ENCODE peak calls at places on chromosome 19, in nine cellular contexts. A is CD8-positive, alpha-beta T cell; C is NCI-H510A treated with DMSO at 0.1 percent for 48 hours; R is NCI-H2081; X is HEK293T; T is ACHN; V is Calu3; I is endothelial cell; D is activated CD4-positive, alpha-beta T cell treated with anti-CD3 and anti-CD28 coated beads for 4 hours. F is an unnamed sample.

GRCh38 chr19:18895038-18895827 is 725 bp downstream of the CERS1 start:
- DNase-seq in D (no peak), A (no peak), V (peak), X (peak), R (no peak), T (peak), I (peak), C (peak), F (peak)

GRCh38 chr19:31625056-31625455 is 275.8 kb upstream of the TSHZ3 start:
- DNase-seq in R (no peak), C (no peak), T (no peak), D (no peak), I (no peak), X (no peak), V (no peak), A (no peak), F (no peak)

GRCh38 chr19:677601-678380 is 1.6 kb downstream of the FSTL3 start:
- DNase-seq in C (no peak), A (no peak), R (peak), V (no peak), T (no peak), X (no peak), I (no peak), D (no peak), F (no peak)

GRCh38 chr19:35142531-35143230 is 374 bp upstream of the FXYD7 start:
- DNase-seq in C (no peak), X (peak), V (peak), R (no peak), I (peak), T (peak), D (peak), A (peak), F (no peak)

GRCh38 chr19:35587326-35587725 is 1.4 kb downstream of the PMIS2 start:
- DNase-seq in A (no peak), T (no peak), X (peak), R (no peak), C (no peak), I (no peak), V (no peak), D (no peak), F (no peak)

GRCh38 chr19:15180451-15181390 is 20.1 kb downstream of the NOTCH3 start:
- DNase-seq in I (no peak), C (peak), A (no peak), D (no peak), T (no peak), X (peak), V (no peak), R (peak), F (no peak)

GRCh38 chr19:43809762-43810696 is 7.8 kb upstream of the LYPD5 start:
- DNase-seq in I (no peak), C (peak), R (peak), A (no peak), X (peak), V (no peak), T (peak), D (no peak), F (peak)

GRCh38 chr19:11964858-11965645 is at the start of gene ZNF763:
- DNase-seq in A (peak), C (peak), T (no peak), V (peak), D (peak), I (no peak), X (no peak), R (no peak), F (peak)

GRCh38 chr19:55590621-55591020 is 8.7 kb downstream of the FIZ1 start:
- DNase-seq in D (no peak), T (no peak), V (no peak), X (peak), I (no peak), C (no peak), A (no peak), R (peak), F (no peak)

GRCh38 chr19:35642312-35642711 is 767 bp downstream of the ETV2 start:
- DNase-seq in C (no peak), D (no peak), T (no peak), X (no peak), A (no peak), V (no peak), I (peak), R (no peak), F (no peak)

GRCh38 chr19:6663236-6664187 is 6.4 kb downstream of the TNFSF14 start:
- DNase-seq in V (no peak), A (peak), D (peak), I (no peak), R (no peak), X (no peak), C (no peak), T (no peak), F (no peak)

GRCh38 chr19:9189538-9189937 is 10.8 kb downstream of the OR7D2 start:
- DNase-seq in T (no peak), C (no peak), V (no peak), X (no peak), R (no peak), A (no peak), D (no peak), I (no peak), F (no peak)

GRCh38 chr19:5479958-5480357 is 24.7 kb downstream of the ZNRF4 start:
- DNase-seq in R (peak), D (no peak), T (no peak), C (no peak), V (no peak), A (no peak), X (no peak), I (no peak), F (no peak)

GRCh38 chr19:10872551-10873107 is 1.3 kb downstream of the CARM1 start:
- DNase-seq in A (no peak), V (no peak), T (no peak), R (no peak), C (no peak), I (no peak), D (peak), X (no peak), F (no peak)

GRCh38 chr19:58558066-58558622 is at the start of gene UBE2M:
- DNase-seq in A (peak), I (no peak), D (peak), T (no peak), R (no peak), V (no peak), C (no peak), X (no peak), F (no peak)

GRCh38 chr19:39475748-39476147 is 4.9 kb upstream of the TIMM50 start:
- DNase-seq in C (no peak), T (no peak), D (no peak), X (no peak), R (no peak), A (no peak), V (no peak), I (no peak), F (no peak)

GRCh38 chr19:49592486-49593232 is 1.7 kb downstream of the PRR12 start:
- DNase-seq in X (no peak), R (no peak), V (no peak), T (peak), D (no peak), I (no peak), C (no peak), A (no peak), F (no peak)

GRCh38 chr19:2546128-2547032 is 70.5 kb downstream of the GADD45B start:
- DNase-seq in T (no peak), X (no peak), A (no peak), D (no peak), C (no peak), R (no peak), I (no peak), V (peak), F (no peak)

GRCh38 chr19:8699908-8700307 is 1.3 kb upstream of the ACTL9 start:
- DNase-seq in A (no peak), C (no peak), X (no peak), V (no peak), R (no peak), I (no peak), D (no peak), T (no peak), F (no peak)

GRCh38 chr19:2266183-2266993 is 10.2 kb upstream of the JSRP1 start:
- DNase-seq in I (no peak), T (no peak), R (peak), D (no peak), C (no peak), A (no peak), X (no peak), V (peak), F (peak)

GRCh38 chr19:18191640-18192062 is 1.4 kb upstream of the MPV17L2 start:
- DNase-seq in V (no peak), D (no peak), R (no peak), I (no peak), X (no peak), T (no peak), A (no peak), C (no peak), F (no peak)

GRCh38 chr19:24101459-24102122 is 14.6 kb downstream of the ZNF254 start:
- DNase-seq in T (no peak), A (no peak), D (no peak), R (no peak), I (no peak), V (no peak), X (no peak), C (no peak), F (no peak)

GRCh38 chr19:808176-808741 is 11.0 kb downstream of the PTBP1 start:
- DNase-seq in D (no peak), V (no peak), T (no peak), C (no peak), X (no peak), R (no peak), I (no peak), A (no peak), F (no peak)

GRCh38 chr19:27745978-27746542 is 1466.9 kb downstream of the UQCRFS1 start:
- DNase-seq in R (no peak), T (no peak), D (no peak), C (no peak), I (no peak), V (no peak), X (no peak), A (no peak), F (no peak)

GRCh38 chr19:8238251-8238650 is 29.1 kb downstream of the CERS4 start:
- DNase-seq in C (no peak), A (no peak), R (no peak), D (no peak), T (no peak), V (no peak), X (no peak), I (no peak), F (no peak)

GRCh38 chr19:13537454-13537853 is 31.2 kb upstream of the CACNA1A start:
- DNase-seq in D (no peak), C (peak), T (no peak), X (no peak), V (no peak), R (peak), I (no peak), A (no peak), F (no peak)

GRCh38 chr19:5397804-5398692 is 57.2 kb upstream of the ZNRF4 start:
- DNase-seq in C (no peak), X (peak), A (no peak), V (peak), D (no peak), T (no peak), R (no peak), I (peak), F (no peak)

GRCh38 chr19:3618144-3618810 is 8.3 kb downstream of the CACTIN start:
- DNase-seq in C (no peak), V (peak), A (peak), I (peak), X (peak), D (peak), T (peak), R (no peak), F (peak)

GRCh38 chr19:12952488-12953455 is 4.3 kb downstream of the GADD45GIP1 start:
- DNase-seq in C (no peak), R (peak), X (no peak), A (no peak), T (peak), D (no peak), I (no peak), V (no peak), F (peak)

GRCh38 chr19:41025871-41026270 is 34.8 kb downstream of the CYP2B6 start:
- DNase-seq in C (no peak), V (peak), I (no peak), T (no peak), D (no peak), R (no peak), A (no peak), X (no peak), F (no peak)

GRCh38 chr19:10892256-10892655 is 20.9 kb downstream of the CARM1 start:
- DNase-seq in X (no peak), C (peak), T (no peak), D (no peak), I (no peak), R (no peak), V (no peak), A (no peak), F (no peak)

GRCh38 chr19:43624933-43625332 is 5.5 kb upstream of the ZNF428 start:
- DNase-seq in C (no peak), I (peak), V (no peak), D (peak), T (no peak), X (no peak), R (no peak), A (peak), F (no peak)